ENCODE peak calls at places on chromosomes 6 and 20, in six cellular contexts. E is endothelial cell of umbilical vein, N is HepG2, C is A549, Q is GM12878, V is K562. U is an unnamed sample.
A peak's percentile ranks its signal among the peaks of the same experiment; 100 is the strongest.

GRCh38 chr6:89082439-89082838 is 1.9 kb downstream of the PNRC1 start:
- DNase-seq in Q (no peak), V (no peak), N (no peak), E (peak; percentile 41), C (no peak), U (peak; percentile 39)

GRCh38 chr20:9514461-9515210 is at the start of gene LAMP5:
- DNase-seq in Q (no peak), N (no peak), E (peak; percentile 18), C (no peak), V (no peak), U (peak; percentile 43)

GRCh38 chr20:35739294-35740163 is 2.5 kb downstream of the RBM39 start:
- DNase-seq in Q (no peak), C (no peak), N (peak; percentile 57), E (peak; percentile 36), V (no peak), U (peak; percentile 64)

GRCh38 chr6:41072836-41073202 is at the start of gene NFYA:
- DNase-seq in Q (no peak), N (no peak), C (no peak), V (peak; percentile 98), E (peak; percentile 100), U (no peak)

GRCh38 chr6:142867355-142867801 is 77.6 kb downstream of the HIVEP2 start:
- DNase-seq in V (no peak), Q (no peak), E (peak; percentile 79), C (no peak), N (no peak), U (peak; percentile 18)

GRCh38 chr20:44678990-44679611 is 27.6 kb upstream of the ADA start:
- DNase-seq in N (no peak), Q (no peak), V (peak; percentile 41), E (no peak), C (no peak), U (no peak)

GRCh38 chr6:160386869-160387518 is 38.8 kb downstream of the SLC22A3 start:
- DNase-seq in C (peak; percentile 82), Q (no peak), N (no peak), E (no peak), V (no peak), U (no peak)

GRCh38 chr6:138795809-138796469 is at the start of gene ECT2L:
- DNase-seq in N (no peak), Q (no peak), E (peak; percentile 35), V (no peak), C (no peak), U (no peak)

GRCh38 chr6:56693246-56693607 is 50.5 kb upstream of the DST start:
- DNase-seq in E (no peak), C (no peak), V (no peak), N (peak; percentile 75), Q (no peak), U (no peak)

GRCh38 chr6:95978230-95978629 is 37.5 kb upstream of the FUT9 start:
- DNase-seq in N (no peak), V (no peak), C (no peak), E (no peak), Q (no peak), U (no peak)
- TF ChIP-seq MAX in N (no peak), V (no peak), C (no peak), E (no peak), Q (no peak), U (no peak)

GRCh38 chr6:43402819-43403218 is 24.5 kb upstream of the ABCC10 start:
- DNase-seq in E (no peak), C (peak; percentile 7), V (no peak), N (no peak), Q (no peak), U (no peak)
- TF ChIP-seq CTCF in E (no peak), C (no peak), V (peak; percentile 26), N (peak; percentile 27), Q (no peak), U (no peak)

DNA sequence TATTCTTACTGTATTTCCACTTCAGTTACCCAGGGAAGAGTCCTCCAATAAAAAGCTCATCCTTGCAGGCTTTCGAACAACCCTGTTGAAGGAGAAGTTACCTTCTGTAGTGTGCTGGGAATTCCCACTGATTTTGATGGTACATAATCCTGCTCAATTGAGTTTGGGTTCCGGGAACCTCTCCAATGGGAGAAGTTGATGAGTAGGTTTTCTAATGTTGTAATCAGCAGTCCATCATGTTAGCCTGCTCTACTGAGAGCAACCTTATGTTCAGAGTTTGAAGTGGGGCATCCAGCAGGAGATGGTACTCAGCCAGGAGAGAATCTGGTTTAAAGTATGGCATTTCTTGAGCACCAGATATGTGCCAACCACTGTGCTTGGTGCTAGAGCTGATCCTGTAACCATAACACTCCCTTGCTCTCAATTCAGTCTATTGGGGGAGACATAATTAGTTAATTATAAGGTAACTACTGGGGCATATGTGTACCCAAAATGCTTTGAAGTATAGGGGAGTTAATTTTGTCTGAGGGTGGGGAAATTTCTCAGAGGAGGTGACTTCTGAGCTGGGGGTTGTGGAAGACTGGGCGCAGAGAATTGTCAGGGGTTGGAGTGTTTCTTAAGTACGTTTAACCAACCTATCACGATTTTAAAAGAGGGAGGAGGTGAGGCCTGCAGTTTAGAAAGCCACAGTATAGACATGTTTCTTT is 2.1 kb downstream of the TOP1 start:
- DNase-seq in V (no peak), Q (no peak), C (no peak), E (peak; percentile 24), N (peak; percentile 24), U (no peak)
- TF ChIP-seq MYC in V (no peak), Q (no peak), C (no peak), E (no peak), N (no peak), U (no peak)

GRCh38 chr6:149316740-149317655 is 514 bp upstream of the TAB2 start:
- DNase-seq in C (peak; percentile 36), N (peak; percentile 89), Q (peak; percentile 57), V (peak; percentile 90), E (peak; percentile 90), U (peak; percentile 97)
- TF ChIP-seq MAX in C (no peak), N (no peak), Q (no peak), V (no peak), E (no peak), U (no peak)

GRCh38 chr6:12392490-12392889 is 102.3 kb downstream of the EDN1 start:
- DNase-seq in V (no peak), N (no peak), Q (no peak), C (no peak), E (peak; percentile 78), U (no peak)

GRCh38 chr6:12394170-12394569 is 104.0 kb downstream of the EDN1 start:
- DNase-seq in E (peak; percentile 75), N (no peak), C (no peak), V (no peak), Q (no peak), U (no peak)

GRCh38 chr6:12393100-12393499 is 102.9 kb downstream of the EDN1 start:
- DNase-seq in V (no peak), N (no peak), Q (no peak), E (peak; percentile 89), C (no peak), U (no peak)

GRCh38 chr6:12391472-12391871 is 101.3 kb downstream of the EDN1 start:
- DNase-seq in C (no peak), Q (no peak), N (peak; percentile 27), E (no peak), V (no peak), U (no peak)

DNA sequence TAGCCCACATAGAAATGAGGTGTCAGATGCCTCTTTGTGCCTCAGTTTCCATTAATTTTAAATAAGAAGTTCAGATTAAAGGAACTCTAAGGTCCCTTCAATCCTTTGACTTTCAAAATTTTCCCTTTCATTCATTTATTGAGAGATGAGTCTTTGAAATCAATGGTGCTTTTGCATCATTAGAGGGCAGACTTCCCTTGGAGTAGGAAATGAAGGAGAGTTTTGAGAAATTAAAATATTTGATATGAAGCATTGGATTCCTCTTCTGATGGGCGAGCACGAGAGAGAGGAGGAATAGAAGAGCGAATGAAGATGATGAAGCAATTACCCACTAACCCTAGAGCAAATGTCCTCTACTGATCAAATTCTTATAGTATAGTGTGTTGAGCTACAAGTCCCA is 105.7 kb downstream of the EDN1 start:
- DNase-seq in V (no peak), N (no peak), Q (no peak), E (peak; percentile 47), C (no peak), U (no peak)
- TF ChIP-seq CTCF in V (no peak), N (no peak), Q (no peak), E (no peak), C (no peak), U (no peak)

DNA sequence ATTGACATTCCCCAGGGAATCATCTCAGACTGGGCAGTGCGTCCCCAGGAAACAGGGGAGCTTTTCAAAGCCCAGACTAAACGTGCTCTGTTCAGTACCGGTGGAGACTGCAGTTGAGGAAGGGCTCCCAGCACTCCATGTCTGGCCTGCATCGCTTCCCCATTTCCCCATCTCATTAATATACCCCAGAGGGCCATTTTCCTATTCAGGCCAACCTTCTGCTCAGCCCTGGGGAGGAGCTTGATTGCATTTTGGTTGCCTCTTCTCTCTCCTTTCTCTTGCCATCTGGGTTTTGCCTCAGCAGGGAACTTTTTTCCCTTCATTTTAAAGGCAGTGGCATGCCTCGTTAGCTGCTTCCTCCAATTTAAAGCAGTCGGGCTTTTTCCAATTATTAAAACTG is 394.3 kb upstream of the SOX4 start:
- DNase-seq in N (no peak), E (no peak), C (no peak), V (no peak), Q (no peak), U (no peak)
- TF ChIP-seq MYC in N (no peak), E (no peak), C (no peak), V (no peak), Q (no peak), U (no peak)

DNA sequence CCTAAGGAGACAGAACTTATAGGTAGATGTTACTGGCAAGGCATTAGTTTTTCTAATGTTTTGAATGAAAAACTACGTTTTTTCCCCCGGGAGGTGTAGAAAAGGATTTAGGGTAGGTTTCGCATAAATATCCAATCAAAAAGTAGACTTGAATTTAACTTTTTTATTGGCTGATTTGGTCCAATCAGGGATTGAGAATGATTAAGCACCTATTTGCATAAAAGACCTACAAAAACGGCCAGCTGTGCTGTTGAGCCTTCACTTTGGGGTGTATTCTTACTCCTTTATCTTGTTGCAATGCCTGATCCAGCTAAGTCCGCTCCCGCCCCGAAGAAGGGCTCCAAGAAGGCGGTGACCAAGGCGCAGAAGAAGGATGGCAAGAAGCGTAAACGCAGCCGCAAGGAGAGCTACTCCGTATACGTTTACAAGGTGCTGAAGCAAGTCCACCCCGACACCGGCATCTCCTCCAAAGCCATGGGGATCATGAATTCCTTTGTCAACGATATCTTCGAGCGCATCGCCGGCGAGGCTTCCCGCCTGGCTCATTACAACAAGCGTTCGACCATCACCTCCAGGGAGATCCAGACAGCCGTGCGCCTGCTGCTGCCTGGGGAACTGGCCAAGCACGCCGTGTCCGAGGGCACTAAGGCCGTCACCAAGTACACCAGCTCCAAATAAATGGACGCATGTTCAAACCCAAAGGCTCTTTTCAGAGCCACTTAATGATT is 113.5 kb upstream of the BTN3A2 start:
- DNase-seq in E (peak; percentile 83), C (no peak), Q (peak; percentile 98), V (peak; percentile 78), N (no peak), U (peak; percentile 98)
- TF ChIP-seq MAX in E (no peak), C (no peak), Q (no peak), V (no peak), N (no peak), U (peak; percentile 7)

GRCh38 chr6:1285589-1286340 is 26.1 kb upstream of the FOXQ1 start:
- DNase-seq in Q (no peak), C (no peak), E (no peak), N (no peak), V (no peak), U (peak; percentile 59)
- TF ChIP-seq CTCF in Q (no peak), C (no peak), E (no peak), N (no peak), V (no peak), U (no peak)